ENCODE peak calls at places on chromosomes 2 and 18, in eight cellular contexts. One of them, this sample, is unnamed.

GRCh38 chr2:187169108-187169713 is 278.8 kb downstream of the CALCRL start:
- DNase-seq in endothelial cell of umbilical vein: peak
- DNase-seq in endodermal cell: no peak
- DNase-seq in neural crest cell: no peak
- DNase-seq in activated B cell treated with CpG ODN at 0.5 μM for 24 hours: no peak
- DNase-seq in keratinocyte: no peak
- DNase-seq in CD4-positive, alpha-beta T cell: no peak
- DNase-seq in GM20000: peak
- DNase-seq in this sample: peak

GRCh38 chr2:70035344-70035844 is 51.9 kb upstream of the PCBP1 start:
- DNase-seq in endothelial cell of umbilical vein: no peak
- DNase-seq in endodermal cell: no peak
- DNase-seq in neural crest cell: no peak
- DNase-seq in activated B cell treated with CpG ODN at 0.5 μM for 24 hours: no peak
- DNase-seq in keratinocyte: no peak
- DNase-seq in CD4-positive, alpha-beta T cell: no peak
- DNase-seq in GM20000: no peak
- DNase-seq in this sample: no peak

GRCh38 chr2:128396500-128396891 is 77.8 kb upstream of the HS6ST1 start:
- DNase-seq in endothelial cell of umbilical vein: no peak
- DNase-seq in endodermal cell: peak
- DNase-seq in neural crest cell: peak
- DNase-seq in activated B cell treated with CpG ODN at 0.5 μM for 24 hours: no peak
- DNase-seq in keratinocyte: no peak
- DNase-seq in CD4-positive, alpha-beta T cell: no peak
- DNase-seq in GM20000: no peak
- DNase-seq in this sample: no peak

GRCh38 chr2:10370390-10370789 is 67.7 kb downstream of the HPCAL1 start:
- DNase-seq in endothelial cell of umbilical vein: no peak
- DNase-seq in endodermal cell: no peak
- DNase-seq in neural crest cell: no peak
- DNase-seq in activated B cell treated with CpG ODN at 0.5 μM for 24 hours: no peak
- DNase-seq in keratinocyte: no peak
- DNase-seq in CD4-positive, alpha-beta T cell: no peak
- DNase-seq in GM20000: no peak
- DNase-seq in this sample: no peak

GRCh38 chr2:74204436-74204835 is 6.0 kb downstream of the MTHFD2 start:
- DNase-seq in endothelial cell of umbilical vein: no peak
- DNase-seq in endodermal cell: peak
- DNase-seq in neural crest cell: no peak
- DNase-seq in activated B cell treated with CpG ODN at 0.5 μM for 24 hours: no peak
- DNase-seq in keratinocyte: no peak
- DNase-seq in CD4-positive, alpha-beta T cell: no peak
- DNase-seq in GM20000: no peak
- DNase-seq in this sample: no peak

GRCh38 chr18:56638232-56639093 is at the start of gene TXNL1:
- DNase-seq in endothelial cell of umbilical vein: peak
- DNase-seq in endodermal cell: peak
- DNase-seq in neural crest cell: peak
- DNase-seq in activated B cell treated with CpG ODN at 0.5 μM for 24 hours: peak
- DNase-seq in keratinocyte: peak
- DNase-seq in CD4-positive, alpha-beta T cell: peak
- DNase-seq in GM20000: peak
- DNase-seq in this sample: peak

GRCh38 chr2:196783431-196784094 is 15.9 kb downstream of the GTF3C3 start:
- DNase-seq in endothelial cell of umbilical vein: no peak
- DNase-seq in endodermal cell: peak
- DNase-seq in neural crest cell: no peak
- DNase-seq in activated B cell treated with CpG ODN at 0.5 μM for 24 hours: no peak
- DNase-seq in keratinocyte: no peak
- DNase-seq in CD4-positive, alpha-beta T cell: no peak
- DNase-seq in GM20000: peak
- DNase-seq in this sample: no peak

GRCh38 chr18:6891788-6892187 is 162.3 kb downstream of the ARHGAP28 start:
- DNase-seq in endothelial cell of umbilical vein: no peak
- DNase-seq in endodermal cell: no peak
- DNase-seq in neural crest cell: no peak
- DNase-seq in activated B cell treated with CpG ODN at 0.5 μM for 24 hours: no peak
- DNase-seq in keratinocyte: no peak
- DNase-seq in CD4-positive, alpha-beta T cell: no peak
- DNase-seq in GM20000: no peak
- DNase-seq in this sample: no peak

GRCh38 chr2:236169741-236170654 is 1.8 kb upstream of the GBX2 start:
- DNase-seq in endothelial cell of umbilical vein: no peak
- DNase-seq in endodermal cell: peak
- DNase-seq in neural crest cell: no peak
- DNase-seq in activated B cell treated with CpG ODN at 0.5 μM for 24 hours: no peak
- DNase-seq in keratinocyte: no peak
- DNase-seq in CD4-positive, alpha-beta T cell: no peak
- DNase-seq in GM20000: peak
- DNase-seq in this sample: no peak

DNA sequence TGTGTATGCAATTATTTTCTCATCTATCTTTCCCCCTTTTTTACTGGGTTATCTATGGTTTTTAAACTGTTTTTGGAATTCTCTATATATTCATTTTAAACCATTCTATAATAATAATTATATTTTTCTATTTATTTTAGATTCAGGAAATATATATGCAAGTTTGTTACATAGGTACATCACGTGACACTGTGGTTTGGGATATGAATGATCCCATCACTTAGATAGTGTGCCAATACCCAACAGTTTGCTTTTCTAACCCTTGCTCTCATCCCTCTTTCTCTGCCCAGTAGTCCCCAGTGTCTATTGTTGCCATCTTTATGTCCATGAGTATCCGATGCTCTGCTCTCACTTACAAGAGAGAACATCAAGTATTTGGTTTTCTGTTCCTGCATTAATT is 65.8 kb upstream of the SPHKAP start:
- DNase-seq in endothelial cell of umbilical vein: no peak
- DNase-seq in endodermal cell: no peak
- DNase-seq in neural crest cell: no peak
- DNase-seq in activated B cell treated with CpG ODN at 0.5 μM for 24 hours: no peak
- DNase-seq in keratinocyte: no peak
- DNase-seq in CD4-positive, alpha-beta T cell: no peak
- DNase-seq in GM20000: no peak
- DNase-seq in this sample: no peak
- TF ChIP-seq CTCF in endothelial cell of umbilical vein: no peak
- TF ChIP-seq CTCF in endodermal cell: no peak
- TF ChIP-seq CTCF in neural crest cell: no peak
- TF ChIP-seq CTCF in activated B cell treated with CpG ODN at 0.5 μM for 24 hours: no peak
- TF ChIP-seq CTCF in keratinocyte: no peak
- TF ChIP-seq CTCF in CD4-positive, alpha-beta T cell: no peak
- TF ChIP-seq CTCF in GM20000: no peak
- TF ChIP-seq CTCF in this sample: no peak

GRCh38 chr2:184520441-184520840 is 77.9 kb upstream of the ZNF804A start:
- DNase-seq in endothelial cell of umbilical vein: no peak
- DNase-seq in endodermal cell: no peak
- DNase-seq in neural crest cell: no peak
- DNase-seq in activated B cell treated with CpG ODN at 0.5 μM for 24 hours: no peak
- DNase-seq in keratinocyte: no peak
- DNase-seq in CD4-positive, alpha-beta T cell: no peak
- DNase-seq in GM20000: no peak
- DNase-seq in this sample: no peak
- TF ChIP-seq CTCF in endothelial cell of umbilical vein: no peak
- TF ChIP-seq CTCF in endodermal cell: no peak
- TF ChIP-seq CTCF in neural crest cell: no peak
- TF ChIP-seq CTCF in activated B cell treated with CpG ODN at 0.5 μM for 24 hours: no peak
- TF ChIP-seq CTCF in keratinocyte: no peak
- TF ChIP-seq CTCF in CD4-positive, alpha-beta T cell: no peak
- TF ChIP-seq CTCF in GM20000: no peak
- TF ChIP-seq CTCF in this sample: no peak

GRCh38 chr2:30450025-30450424 is 3.0 kb downstream of the LCLAT1 start:
- DNase-seq in endothelial cell of umbilical vein: no peak
- DNase-seq in endodermal cell: no peak
- DNase-seq in neural crest cell: no peak
- DNase-seq in activated B cell treated with CpG ODN at 0.5 μM for 24 hours: no peak
- DNase-seq in keratinocyte: no peak
- DNase-seq in CD4-positive, alpha-beta T cell: no peak
- DNase-seq in GM20000: no peak
- DNase-seq in this sample: no peak

GRCh38 chr2:30445266-30445821 is 1.7 kb upstream of the LCLAT1 start:
- DNase-seq in endothelial cell of umbilical vein: no peak
- DNase-seq in endodermal cell: no peak
- DNase-seq in neural crest cell: no peak
- DNase-seq in activated B cell treated with CpG ODN at 0.5 μM for 24 hours: no peak
- DNase-seq in keratinocyte: no peak
- DNase-seq in CD4-positive, alpha-beta T cell: no peak
- DNase-seq in GM20000: no peak
- DNase-seq in this sample: no peak

GRCh38 chr2:30446602-30447148 is 371 bp upstream of the LCLAT1 start:
- DNase-seq in endothelial cell of umbilical vein: no peak
- DNase-seq in endodermal cell: no peak
- DNase-seq in neural crest cell: no peak
- DNase-seq in activated B cell treated with CpG ODN at 0.5 μM for 24 hours: no peak
- DNase-seq in keratinocyte: no peak
- DNase-seq in CD4-positive, alpha-beta T cell: no peak
- DNase-seq in GM20000: no peak
- DNase-seq in this sample: no peak

GRCh38 chr2:30448308-30448707 is 1.3 kb downstream of the LCLAT1 start:
- DNase-seq in endothelial cell of umbilical vein: no peak
- DNase-seq in endodermal cell: no peak
- DNase-seq in neural crest cell: no peak
- DNase-seq in activated B cell treated with CpG ODN at 0.5 μM for 24 hours: no peak
- DNase-seq in keratinocyte: no peak
- DNase-seq in CD4-positive, alpha-beta T cell: no peak
- DNase-seq in GM20000: no peak
- DNase-seq in this sample: no peak

GRCh38 chr2:30447149-30448045 is at the start of gene LCLAT1:
- DNase-seq in endothelial cell of umbilical vein: peak
- DNase-seq in endodermal cell: peak
- DNase-seq in neural crest cell: peak
- DNase-seq in activated B cell treated with CpG ODN at 0.5 μM for 24 hours: peak
- DNase-seq in keratinocyte: no peak
- DNase-seq in CD4-positive, alpha-beta T cell: peak
- DNase-seq in GM20000: peak
- DNase-seq in this sample: peak
- TF ChIP-seq CTCF in endothelial cell of umbilical vein: no peak
- TF ChIP-seq CTCF in endodermal cell: peak
- TF ChIP-seq CTCF in neural crest cell: no peak
- TF ChIP-seq CTCF in activated B cell treated with CpG ODN at 0.5 μM for 24 hours: no peak
- TF ChIP-seq CTCF in keratinocyte: no peak
- TF ChIP-seq CTCF in CD4-positive, alpha-beta T cell: no peak
- TF ChIP-seq CTCF in GM20000: no peak
- TF ChIP-seq CTCF in this sample: no peak

DNA sequence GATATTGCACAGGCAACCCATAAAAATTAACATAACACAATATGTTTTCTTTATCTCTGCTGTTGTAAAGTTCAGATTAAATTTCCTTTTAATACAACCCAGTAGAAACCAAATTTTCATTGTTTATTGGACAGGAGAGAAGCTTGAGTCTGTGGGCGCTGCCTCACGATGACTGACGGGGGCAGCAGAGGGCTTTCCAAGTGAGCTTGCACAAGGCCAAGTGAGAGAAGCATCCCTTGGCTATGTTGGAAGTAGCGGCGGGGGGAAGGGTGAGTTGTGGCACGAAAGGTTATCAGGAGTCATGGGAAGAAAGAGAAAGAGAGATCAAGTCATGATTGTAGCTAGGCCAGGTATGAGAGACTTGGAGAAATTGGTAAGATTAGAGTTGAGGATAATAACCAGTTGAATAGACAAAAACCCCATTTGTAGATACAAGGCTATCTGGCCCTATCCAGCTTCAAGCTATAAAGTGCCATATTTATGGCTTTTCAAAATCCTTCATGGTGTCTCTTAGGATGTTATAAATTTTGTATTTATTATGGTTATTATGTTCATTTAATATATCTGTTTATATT is 413.7 kb upstream of the FAM98A start:
- DNase-seq in endothelial cell of umbilical vein: peak
- DNase-seq in endodermal cell: peak
- DNase-seq in neural crest cell: peak
- DNase-seq in activated B cell treated with CpG ODN at 0.5 μM for 24 hours: no peak
- DNase-seq in keratinocyte: peak
- DNase-seq in CD4-positive, alpha-beta T cell: no peak
- DNase-seq in GM20000: peak
- DNase-seq in this sample: peak
- TF ChIP-seq CTCF in endothelial cell of umbilical vein: peak
- TF ChIP-seq CTCF in endodermal cell: peak
- TF ChIP-seq CTCF in neural crest cell: peak
- TF ChIP-seq CTCF in activated B cell treated with CpG ODN at 0.5 μM for 24 hours: no peak
- TF ChIP-seq CTCF in keratinocyte: peak
- TF ChIP-seq CTCF in CD4-positive, alpha-beta T cell: no peak
- TF ChIP-seq CTCF in GM20000: peak
- TF ChIP-seq CTCF in this sample: peak

GRCh38 chr2:143083636-143084035 is 45.6 kb upstream of the ARHGAP15 start:
- DNase-seq in endothelial cell of umbilical vein: peak
- DNase-seq in endodermal cell: no peak
- DNase-seq in neural crest cell: no peak
- DNase-seq in activated B cell treated with CpG ODN at 0.5 μM for 24 hours: no peak
- DNase-seq in keratinocyte: no peak
- DNase-seq in CD4-positive, alpha-beta T cell: no peak
- DNase-seq in GM20000: no peak
- DNase-seq in this sample: no peak

GRCh38 chr2:143081616-143082015 is 47.6 kb upstream of the ARHGAP15 start:
- DNase-seq in endothelial cell of umbilical vein: no peak
- DNase-seq in endodermal cell: no peak
- DNase-seq in neural crest cell: no peak
- DNase-seq in activated B cell treated with CpG ODN at 0.5 μM for 24 hours: no peak
- DNase-seq in keratinocyte: no peak
- DNase-seq in CD4-positive, alpha-beta T cell: no peak
- DNase-seq in GM20000: no peak
- DNase-seq in this sample: no peak

GRCh38 chr2:143075711-143076110 is 53.5 kb upstream of the ARHGAP15 start:
- DNase-seq in endothelial cell of umbilical vein: no peak
- DNase-seq in endodermal cell: no peak
- DNase-seq in neural crest cell: no peak
- DNase-seq in activated B cell treated with CpG ODN at 0.5 μM for 24 hours: no peak
- DNase-seq in keratinocyte: no peak
- DNase-seq in CD4-positive, alpha-beta T cell: no peak
- DNase-seq in GM20000: no peak
- DNase-seq in this sample: no peak

GRCh38 chr2:143078106-143078505 is 51.1 kb upstream of the ARHGAP15 start:
- DNase-seq in endothelial cell of umbilical vein: peak
- DNase-seq in endodermal cell: no peak
- DNase-seq in neural crest cell: no peak
- DNase-seq in activated B cell treated with CpG ODN at 0.5 μM for 24 hours: no peak
- DNase-seq in keratinocyte: no peak
- DNase-seq in CD4-positive, alpha-beta T cell: no peak
- DNase-seq in GM20000: no peak
- DNase-seq in this sample: no peak
- TF ChIP-seq CTCF in endothelial cell of umbilical vein: no peak
- TF ChIP-seq CTCF in endodermal cell: no peak
- TF ChIP-seq CTCF in neural crest cell: no peak
- TF ChIP-seq CTCF in activated B cell treated with CpG ODN at 0.5 μM for 24 hours: no peak
- TF ChIP-seq CTCF in keratinocyte: no peak
- TF ChIP-seq CTCF in CD4-positive, alpha-beta T cell: peak
- TF ChIP-seq CTCF in GM20000: no peak
- TF ChIP-seq CTCF in this sample: no peak

GRCh38 chr18:3233433-3234168 is 13.8 kb upstream of the MYOM1 start:
- DNase-seq in endothelial cell of umbilical vein: no peak
- DNase-seq in endodermal cell: no peak
- DNase-seq in neural crest cell: no peak
- DNase-seq in activated B cell treated with CpG ODN at 0.5 μM for 24 hours: no peak
- DNase-seq in keratinocyte: no peak
- DNase-seq in CD4-positive, alpha-beta T cell: no peak
- DNase-seq in GM20000: no peak
- DNase-seq in this sample: no peak
- TF ChIP-seq CTCF in endothelial cell of umbilical vein: no peak
- TF ChIP-seq CTCF in endodermal cell: no peak
- TF ChIP-seq CTCF in neural crest cell: no peak
- TF ChIP-seq CTCF in activated B cell treated with CpG ODN at 0.5 μM for 24 hours: no peak
- TF ChIP-seq CTCF in keratinocyte: no peak
- TF ChIP-seq CTCF in CD4-positive, alpha-beta T cell: no peak
- TF ChIP-seq CTCF in GM20000: no peak
- TF ChIP-seq CTCF in this sample: no peak

DNA sequence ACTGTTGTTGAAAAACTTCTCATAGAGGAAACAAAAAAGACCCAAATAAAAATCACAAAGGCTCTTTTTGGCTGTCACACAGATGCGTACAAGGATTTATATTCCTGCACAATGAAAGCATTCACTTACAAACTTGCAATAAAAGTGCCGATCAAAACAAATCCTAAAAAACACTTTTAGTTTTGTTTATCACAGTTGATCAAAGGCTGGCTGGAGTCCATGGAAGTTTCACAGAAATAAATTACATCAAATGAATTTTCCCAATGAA is 20.2 kb downstream of the FBXO15 start:
- DNase-seq in endothelial cell of umbilical vein: no peak
- DNase-seq in endodermal cell: no peak
- DNase-seq in neural crest cell: no peak
- DNase-seq in activated B cell treated with CpG ODN at 0.5 μM for 24 hours: no peak
- DNase-seq in keratinocyte: no peak
- DNase-seq in CD4-positive, alpha-beta T cell: no peak
- DNase-seq in GM20000: no peak
- DNase-seq in this sample: no peak
- TF ChIP-seq CTCF in endothelial cell of umbilical vein: no peak
- TF ChIP-seq CTCF in endodermal cell: no peak
- TF ChIP-seq CTCF in neural crest cell: no peak
- TF ChIP-seq CTCF in activated B cell treated with CpG ODN at 0.5 μM for 24 hours: no peak
- TF ChIP-seq CTCF in keratinocyte: no peak
- TF ChIP-seq CTCF in CD4-positive, alpha-beta T cell: no peak
- TF ChIP-seq CTCF in GM20000: no peak
- TF ChIP-seq CTCF in this sample: no peak